ENCODE peak calls at places on chromosome 7, in seven cellular contexts. One of them, this sample, is unnamed.

GRCh38 chr7:128879939-128880746 is 17.5 kb downstream of the ATP6V1F start:
- DNase-seq in cardiac muscle cell: peak; percentile 84
- DNase-seq in fibroblast of lung: peak; percentile 52
- DNase-seq in H9: peak; percentile 86
- DNase-seq in upper lobe of right lung: peak; percentile 81
- DNase-seq in endothelial cell: peak; percentile 80
- DNase-seq in Peyer's patch: no peak
- DNase-seq in this sample: no peak

GRCh38 chr7:74214816-74215630 is 5.2 kb downstream of the LAT2 start:
- DNase-seq in cardiac muscle cell: no peak
- DNase-seq in fibroblast of lung: no peak
- DNase-seq in H9: no peak
- DNase-seq in upper lobe of right lung: no peak
- DNase-seq in endothelial cell: no peak
- DNase-seq in Peyer's patch: no peak
- DNase-seq in this sample: no peak

GRCh38 chr7:29194206-29194593 is 375 bp upstream of the CHN2 start:
- DNase-seq in cardiac muscle cell: peak; percentile 42
- DNase-seq in fibroblast of lung: no peak
- DNase-seq in H9: peak; percentile 43
- DNase-seq in upper lobe of right lung: peak; percentile 65
- DNase-seq in endothelial cell: peak; percentile 35
- DNase-seq in Peyer's patch: no peak
- DNase-seq in this sample: no peak

GRCh38 chr7:81526971-81527370 is 242.9 kb downstream of the HGF start:
- DNase-seq in cardiac muscle cell: no peak
- DNase-seq in fibroblast of lung: no peak
- DNase-seq in H9: no peak
- DNase-seq in upper lobe of right lung: no peak
- DNase-seq in endothelial cell: no peak
- DNase-seq in Peyer's patch: no peak
- DNase-seq in this sample: no peak

GRCh38 chr7:151025924-151026671 is 1.8 kb upstream of the ATG9B start:
- DNase-seq in cardiac muscle cell: no peak
- DNase-seq in fibroblast of lung: no peak
- DNase-seq in H9: no peak
- DNase-seq in upper lobe of right lung: no peak
- DNase-seq in endothelial cell: no peak
- DNase-seq in Peyer's patch: no peak
- DNase-seq in this sample: no peak

GRCh38 chr7:45447296-45447695 is 126.9 kb upstream of the ADCY1 start:
- DNase-seq in cardiac muscle cell: no peak
- DNase-seq in fibroblast of lung: no peak
- DNase-seq in H9: no peak
- DNase-seq in upper lobe of right lung: no peak
- DNase-seq in endothelial cell: no peak
- DNase-seq in Peyer's patch: no peak
- DNase-seq in this sample: no peak

GRCh38 chr7:26153823-26154783 is 2.1 kb downstream of the NFE2L3 start:
- DNase-seq in cardiac muscle cell: no peak
- DNase-seq in fibroblast of lung: peak; percentile 38
- DNase-seq in H9: peak; percentile 87
- DNase-seq in upper lobe of right lung: no peak
- DNase-seq in endothelial cell: no peak
- DNase-seq in Peyer's patch: peak; percentile 38
- DNase-seq in this sample: no peak

GRCh38 chr7:101626069-101626671 is 2.9 kb downstream of the MYL10 start:
- DNase-seq in cardiac muscle cell: no peak
- DNase-seq in fibroblast of lung: no peak
- DNase-seq in H9: no peak
- DNase-seq in upper lobe of right lung: no peak
- DNase-seq in endothelial cell: no peak
- DNase-seq in Peyer's patch: no peak
- DNase-seq in this sample: no peak

GRCh38 chr7:26680616-26681015 is 183.8 kb downstream of the SKAP2 start:
- DNase-seq in cardiac muscle cell: no peak
- DNase-seq in fibroblast of lung: no peak
- DNase-seq in H9: no peak
- DNase-seq in upper lobe of right lung: no peak
- DNase-seq in endothelial cell: no peak
- DNase-seq in Peyer's patch: no peak
- DNase-seq in this sample: no peak

GRCh38 chr7:16921644-16922257 is 40.0 kb upstream of the AGR3 start:
- DNase-seq in cardiac muscle cell: no peak
- DNase-seq in fibroblast of lung: no peak
- DNase-seq in H9: no peak
- DNase-seq in upper lobe of right lung: no peak
- DNase-seq in endothelial cell: no peak
- DNase-seq in Peyer's patch: no peak
- DNase-seq in this sample: no peak

GRCh38 chr7:18513343-18513742 is 17.8 kb downstream of the HDAC9 start:
- DNase-seq in cardiac muscle cell: no peak
- DNase-seq in fibroblast of lung: no peak
- DNase-seq in H9: peak; percentile 45
- DNase-seq in upper lobe of right lung: no peak
- DNase-seq in endothelial cell: no peak
- DNase-seq in Peyer's patch: no peak
- DNase-seq in this sample: no peak

GRCh38 chr7:43649755-43650274 is 66.9 kb downstream of the STK17A start:
- DNase-seq in cardiac muscle cell: no peak
- DNase-seq in fibroblast of lung: no peak
- DNase-seq in H9: no peak
- DNase-seq in upper lobe of right lung: no peak
- DNase-seq in endothelial cell: no peak
- DNase-seq in Peyer's patch: peak; percentile 78
- DNase-seq in this sample: peak; percentile 55

GRCh38 chr7:91357929-91358328 is 93.7 kb downstream of the FZD1 start:
- DNase-seq in cardiac muscle cell: no peak
- DNase-seq in fibroblast of lung: no peak
- DNase-seq in H9: no peak
- DNase-seq in upper lobe of right lung: no peak
- DNase-seq in endothelial cell: no peak
- DNase-seq in Peyer's patch: no peak
- DNase-seq in this sample: no peak

GRCh38 chr7:112088484-112089016 is 117.6 kb downstream of the DOCK4 start:
- DNase-seq in cardiac muscle cell: no peak
- DNase-seq in fibroblast of lung: no peak
- DNase-seq in H9: no peak
- DNase-seq in upper lobe of right lung: no peak
- DNase-seq in endothelial cell: no peak
- DNase-seq in Peyer's patch: no peak
- DNase-seq in this sample: no peak

GRCh38 chr7:108202743-108203142 is 72.6 kb upstream of the LAMB4 start:
- DNase-seq in cardiac muscle cell: no peak
- DNase-seq in fibroblast of lung: no peak
- DNase-seq in H9: no peak
- DNase-seq in upper lobe of right lung: no peak
- DNase-seq in endothelial cell: no peak
- DNase-seq in Peyer's patch: no peak
- DNase-seq in this sample: no peak

GRCh38 chr7:134891262-134892001 is 94.9 kb upstream of the AGBL3 start:
- DNase-seq in cardiac muscle cell: peak; percentile 72
- DNase-seq in fibroblast of lung: peak; percentile 99
- DNase-seq in H9: peak; percentile 77
- DNase-seq in upper lobe of right lung: peak; percentile 72
- DNase-seq in endothelial cell: peak; percentile 64
- DNase-seq in Peyer's patch: no peak
- DNase-seq in this sample: no peak

GRCh38 chr7:14604606-14605005 is 297.9 kb downstream of the DGKB start:
- DNase-seq in cardiac muscle cell: no peak
- DNase-seq in fibroblast of lung: peak; percentile 14
- DNase-seq in H9: no peak
- DNase-seq in upper lobe of right lung: no peak
- DNase-seq in endothelial cell: no peak
- DNase-seq in Peyer's patch: no peak
- DNase-seq in this sample: no peak

DNA sequence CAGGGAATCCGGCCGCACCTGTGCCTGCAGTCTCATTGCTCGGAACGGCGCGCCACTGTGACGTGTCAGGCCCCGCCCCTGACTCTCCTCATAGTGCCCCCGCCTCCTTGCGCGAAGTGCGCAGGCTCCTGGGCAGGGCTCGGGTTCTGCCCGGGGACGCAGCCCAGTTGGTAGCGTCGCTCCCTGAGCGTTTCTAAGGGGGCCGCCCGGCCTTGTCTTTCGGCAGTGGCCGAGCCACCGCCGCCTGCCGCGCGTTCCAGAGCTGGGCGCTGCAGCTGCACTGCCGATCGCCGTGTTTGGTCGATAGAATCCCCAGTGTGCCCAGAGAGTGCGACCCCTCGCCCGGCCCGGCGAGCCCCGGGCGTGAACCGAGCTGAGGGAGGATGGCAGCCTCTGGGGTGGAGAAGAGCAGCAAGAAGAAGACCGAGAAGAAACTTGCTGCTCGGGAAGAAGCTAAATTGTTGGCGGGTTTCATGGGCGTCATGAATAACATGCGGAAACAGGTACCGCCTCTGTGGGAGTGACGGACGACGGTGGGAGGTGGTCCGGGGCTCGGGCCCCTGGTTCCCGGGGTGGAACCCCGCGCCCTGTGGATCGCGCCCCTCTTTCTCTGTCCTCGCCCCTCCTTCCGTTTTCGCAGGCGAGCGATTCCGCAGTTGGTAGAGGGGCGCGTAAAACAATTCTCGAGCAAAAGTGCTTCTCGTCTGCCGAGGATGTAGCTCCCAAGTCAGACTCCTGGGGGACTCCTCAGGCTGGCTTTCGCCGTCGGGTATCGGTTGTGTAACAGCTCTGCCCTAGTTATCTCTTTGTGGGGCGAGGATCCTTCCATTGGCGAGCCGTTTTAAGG is at the start of gene KLHL7:
- DNase-seq in cardiac muscle cell: peak; percentile 98
- DNase-seq in fibroblast of lung: peak; percentile 88
- DNase-seq in H9: peak; percentile 97
- DNase-seq in upper lobe of right lung: peak; percentile 99
- DNase-seq in endothelial cell: peak; percentile 95
- DNase-seq in Peyer's patch: peak; percentile 98
- DNase-seq in this sample: peak; percentile 97
- TF ChIP-seq CTCF in cardiac muscle cell: peak; percentile 20
- TF ChIP-seq CTCF in fibroblast of lung: no peak
- TF ChIP-seq CTCF in H9: no peak
- TF ChIP-seq CTCF in upper lobe of right lung: peak; percentile 10
- TF ChIP-seq CTCF in endothelial cell: no peak
- TF ChIP-seq CTCF in Peyer's patch: no peak
- TF ChIP-seq CTCF in this sample: no peak

GRCh38 chr7:124152859-124153692 is 120.2 kb upstream of the TMEM229A start:
- DNase-seq in cardiac muscle cell: peak; percentile 59
- DNase-seq in fibroblast of lung: peak; percentile 84
- DNase-seq in H9: peak; percentile 61
- DNase-seq in upper lobe of right lung: no peak
- DNase-seq in endothelial cell: peak; percentile 49
- DNase-seq in Peyer's patch: no peak
- DNase-seq in this sample: no peak
- TF ChIP-seq CTCF in cardiac muscle cell: peak; percentile 32
- TF ChIP-seq CTCF in fibroblast of lung: peak; percentile 53
- TF ChIP-seq CTCF in H9: peak; percentile 72
- TF ChIP-seq CTCF in upper lobe of right lung: peak; percentile 23
- TF ChIP-seq CTCF in endothelial cell: peak; percentile 49
- TF ChIP-seq CTCF in Peyer's patch: peak; percentile 33
- TF ChIP-seq CTCF in this sample: no peak

GRCh38 chr7:130445008-130445407 is 4.2 kb upstream of the CEP41 start:
- DNase-seq in cardiac muscle cell: no peak
- DNase-seq in fibroblast of lung: no peak
- DNase-seq in H9: no peak
- DNase-seq in upper lobe of right lung: no peak
- DNase-seq in endothelial cell: no peak
- DNase-seq in Peyer's patch: no peak
- DNase-seq in this sample: no peak
- TF ChIP-seq CTCF in cardiac muscle cell: no peak
- TF ChIP-seq CTCF in fibroblast of lung: no peak
- TF ChIP-seq CTCF in H9: no peak
- TF ChIP-seq CTCF in upper lobe of right lung: no peak
- TF ChIP-seq CTCF in endothelial cell: no peak
- TF ChIP-seq CTCF in Peyer's patch: no peak
- TF ChIP-seq CTCF in this sample: no peak

GRCh38 chr7:35839860-35840854 is 39.3 kb downstream of the SEPTIN7 start:
- DNase-seq in cardiac muscle cell: no peak
- DNase-seq in fibroblast of lung: peak; percentile 33
- DNase-seq in H9: no peak
- DNase-seq in upper lobe of right lung: no peak
- DNase-seq in endothelial cell: no peak
- DNase-seq in Peyer's patch: no peak
- DNase-seq in this sample: no peak
- TF ChIP-seq CTCF in cardiac muscle cell: no peak
- TF ChIP-seq CTCF in fibroblast of lung: no peak
- TF ChIP-seq CTCF in H9: peak; percentile 24
- TF ChIP-seq CTCF in upper lobe of right lung: no peak
- TF ChIP-seq CTCF in endothelial cell: peak; percentile 24
- TF ChIP-seq CTCF in Peyer's patch: no peak
- TF ChIP-seq CTCF in this sample: no peak

DNA sequence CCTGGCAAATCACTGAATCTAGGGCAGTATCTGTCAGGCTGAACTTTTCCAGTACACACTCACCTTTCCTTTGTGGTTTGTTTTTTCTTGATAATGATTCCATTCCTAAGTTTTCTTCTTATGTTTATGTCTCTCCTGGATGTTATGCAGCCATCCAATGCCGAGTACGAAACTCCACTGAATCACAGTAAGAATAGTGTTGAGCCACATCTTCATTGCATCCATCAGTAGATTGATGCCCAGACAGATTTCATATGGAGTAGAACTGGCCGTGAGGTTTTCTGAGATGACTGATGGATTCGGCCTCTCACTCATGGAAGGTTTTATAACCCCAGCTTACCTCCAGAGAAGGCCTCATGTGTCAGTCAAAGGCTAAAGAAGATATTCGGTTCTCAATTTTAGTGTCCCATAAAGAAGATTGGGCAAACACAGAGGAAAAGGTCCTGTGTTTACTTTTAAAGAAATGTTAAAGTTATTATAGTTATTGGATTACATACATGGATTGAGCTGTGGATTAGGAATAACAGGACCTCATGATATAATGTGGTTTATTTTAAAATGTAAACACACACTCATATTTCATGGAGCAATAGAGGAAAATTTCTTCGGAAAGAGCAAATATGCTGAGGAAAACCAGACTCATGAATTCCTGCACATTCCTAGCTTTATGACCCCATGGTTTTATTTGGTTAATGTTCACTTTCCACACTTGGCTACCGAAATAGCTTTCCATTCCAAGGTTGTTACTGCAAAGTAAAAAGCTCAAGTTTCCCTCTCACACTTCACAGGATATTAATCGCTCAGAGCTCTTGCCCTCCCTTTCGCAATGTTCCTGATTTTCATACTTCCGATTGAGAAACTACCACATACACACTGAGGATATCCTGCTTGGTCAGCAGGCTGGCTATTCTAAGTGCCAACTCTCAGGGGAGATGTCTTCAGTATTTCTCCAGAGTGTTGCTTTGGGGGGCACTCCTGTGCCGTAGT is 77.2 kb upstream of the STEAP1B start:
- DNase-seq in cardiac muscle cell: no peak
- DNase-seq in fibroblast of lung: peak; percentile 99
- DNase-seq in H9: no peak
- DNase-seq in upper lobe of right lung: no peak
- DNase-seq in endothelial cell: no peak
- DNase-seq in Peyer's patch: no peak
- DNase-seq in this sample: no peak
- TF ChIP-seq CTCF in cardiac muscle cell: no peak
- TF ChIP-seq CTCF in fibroblast of lung: no peak
- TF ChIP-seq CTCF in H9: no peak
- TF ChIP-seq CTCF in upper lobe of right lung: no peak
- TF ChIP-seq CTCF in endothelial cell: no peak
- TF ChIP-seq CTCF in Peyer's patch: no peak
- TF ChIP-seq CTCF in this sample: no peak

GRCh38 chr7:8433477-8434289 is at the start of gene NXPH1:
- DNase-seq in cardiac muscle cell: peak; percentile 88
- DNase-seq in fibroblast of lung: no peak
- DNase-seq in H9: peak; percentile 63
- DNase-seq in upper lobe of right lung: peak; percentile 62
- DNase-seq in endothelial cell: peak; percentile 80
- DNase-seq in Peyer's patch: no peak
- DNase-seq in this sample: no peak
- TF ChIP-seq CTCF in cardiac muscle cell: no peak
- TF ChIP-seq CTCF in fibroblast of lung: no peak
- TF ChIP-seq CTCF in H9: peak; percentile 68
- TF ChIP-seq CTCF in upper lobe of right lung: no peak
- TF ChIP-seq CTCF in endothelial cell: peak; percentile 42
- TF ChIP-seq CTCF in Peyer's patch: no peak
- TF ChIP-seq CTCF in this sample: no peak

This sample was measured in natural killer cell.